ENCODE peak calls at places on chromosomes 3 and 15, in five cellular contexts. E, S, H, R and A are unnamed samples.

GRCh38 chr3:47421741-47422649 is 41.2 kb downstream of the PTPN23 start:
- DNase-seq in H (peak; percentile 35), R (no peak), E (peak; percentile 31), S (peak; percentile 23), A (peak; percentile 56)

GRCh38 chr3:55870576-55870975 is 383.5 kb upstream of the WNT5A start:
- DNase-seq in R (no peak), S (no peak), E (no peak), H (no peak), A (no peak)

GRCh38 chr3:98188553-98188952 is 22.1 kb downstream of the OR5H15 start:
- DNase-seq in R (no peak), H (peak; percentile 29), E (peak; percentile 5), S (no peak), A (peak; percentile 7)

GRCh38 chr3:171825222-171825828 is 15.0 kb upstream of the PLD1 start:
- DNase-seq in R (no peak), H (no peak), S (peak; percentile 98), E (peak; percentile 85), A (no peak)

GRCh38 chr15:95646892-95647291 is 683.6 kb upstream of the NR2F2 start:
- DNase-seq in H (no peak), R (no peak), S (no peak), E (no peak), A (no peak)

GRCh38 chr3:52479876-52480575 is 15.1 kb upstream of the STAB1 start:
- DNase-seq in H (no peak), S (no peak), R (no peak), E (no peak), A (no peak)

GRCh38 chr3:156131241-156131640 is 10.9 kb downstream of the KCNAB1 start:
- DNase-seq in R (no peak), S (no peak), H (no peak), E (no peak), A (no peak)

GRCh38 chr3:180534828-180535227 is 67.1 kb upstream of the TTC14 start:
- DNase-seq in R (no peak), E (no peak), S (no peak), H (no peak), A (no peak)

GRCh38 chr15:98611031-98611430 is 37.3 kb upstream of the IGF1R start:
- DNase-seq in H (no peak), S (no peak), E (peak; percentile 10), R (no peak), A (no peak)

GRCh38 chr3:38343797-38344594 is 2.6 kb upstream of the XYLB start:
- DNase-seq in E (no peak), H (no peak), R (no peak), S (peak; percentile 19), A (no peak)

GRCh38 chr3:3992312-3992874 is 193.2 kb downstream of the LRRN1 start:
- DNase-seq in E (no peak), R (no peak), H (no peak), S (no peak), A (no peak)

GRCh38 chr15:81106560-81106959 is 27.5 kb upstream of the CFAP161 start:
- DNase-seq in S (peak; percentile 86), E (peak; percentile 71), R (peak; percentile 15), H (peak; percentile 69), A (peak; percentile 69)

GRCh38 chr3:189720746-189721426 is 89.7 kb downstream of the TP63 start:
- DNase-seq in S (peak; percentile 22), E (no peak), R (no peak), H (no peak), A (no peak)

GRCh38 chr15:65331811-65332210 is 27.3 kb downstream of the RNU5B-1 start:
- DNase-seq in S (no peak), R (no peak), H (no peak), E (no peak), A (no peak)

GRCh38 chr3:59135091-59135490 is 85.3 kb upstream of the CFAP20DC start:
- DNase-seq in R (no peak), S (no peak), E (no peak), H (no peak), A (no peak)

GRCh38 chr3:41327718-41328117 is 128.4 kb downstream of the CTNNB1 start:
- DNase-seq in H (no peak), R (no peak), E (peak; percentile 91), S (peak; percentile 75), A (no peak)

GRCh38 chr3:128274837-128275236 is 121.6 kb downstream of the EEFSEC start:
- DNase-seq in H (no peak), R (no peak), S (peak; percentile 91), E (peak; percentile 96), A (no peak)

GRCh38 chr3:150308481-150308918 is 99.6 kb upstream of the TSC22D2 start:
- DNase-seq in E (no peak), S (no peak), R (no peak), H (no peak), A (no peak)

GRCh38 chr3:86869536-86869935 is 121.4 kb downstream of the VGLL3 start:
- DNase-seq in S (no peak), E (no peak), R (no peak), H (no peak), A (no peak)

GRCh38 chr15:63940956-63941620 is 105.2 kb downstream of the DAPK2 start:
- DNase-seq in R (no peak), E (no peak), S (no peak), H (no peak), A (no peak)

GRCh38 chr15:98806275-98806895 is 158.0 kb downstream of the IGF1R start:
- DNase-seq in R (no peak), H (no peak), E (no peak), S (no peak), A (no peak)

GRCh38 chr3:30689202-30689641 is 82.8 kb downstream of the TGFBR2 start:
- DNase-seq in R (no peak), S (peak; percentile 56), E (peak; percentile 70), H (no peak), A (no peak)

GRCh38 chr3:140187648-140188221 is 252.8 kb downstream of the CLSTN2 start:
- DNase-seq in H (no peak), S (no peak), E (no peak), R (no peak), A (no peak)

GRCh38 chr15:31459011-31459748 is 132.5 kb downstream of the KLF13 start:
- DNase-seq in H (peak; percentile 82), R (no peak), E (peak; percentile 96), S (no peak), A (peak; percentile 82)

GRCh38 chr15:37104413-37105392 is 4.4 kb upstream of the MEIS2 start:
- DNase-seq in R (no peak), E (no peak), S (no peak), H (no peak), A (no peak)

GRCh38 chr15:37105795-37106333 is 5.5 kb upstream of the MEIS2 start:
- DNase-seq in R (no peak), S (no peak), H (no peak), E (no peak), A (no peak)

GRCh38 chr15:37107754-37108724 is 7.7 kb upstream of the MEIS2 start:
- DNase-seq in H (no peak), E (no peak), R (no peak), S (no peak), A (no peak)

GRCh38 chr15:37107071-37107753 is 6.9 kb upstream of the MEIS2 start:
- DNase-seq in E (no peak), H (no peak), R (no peak), S (peak; percentile 74), A (no peak)

GRCh38 chr15:37106490-37107001 is 6.2 kb upstream of the MEIS2 start:
- DNase-seq in E (no peak), H (no peak), S (peak; percentile 78), R (no peak), A (peak; percentile 56)
- TF ChIP-seq CTCF in E (peak; percentile 20), H (peak; percentile 39), S (peak; percentile 34), R (no peak), A (peak; percentile 49)

GRCh38 chr3:122777077-122777476 is 16.6 kb downstream of the HSPBAP1 start:
- DNase-seq in R (no peak), E (no peak), S (no peak), H (no peak), A (no peak)

GRCh38 chr3:122774564-122774963 is 19.1 kb downstream of the HSPBAP1 start:
- DNase-seq in R (no peak), E (peak; percentile 65), H (peak; percentile 29), S (peak; percentile 24), A (no peak)

GRCh38 chr3:122777563-122777962 is 16.1 kb downstream of the HSPBAP1 start:
- DNase-seq in H (no peak), R (no peak), E (no peak), S (no peak), A (no peak)

GRCh38 chr3:122773856-122774535 is 19.6 kb downstream of the HSPBAP1 start:
- DNase-seq in S (no peak), E (no peak), H (peak; percentile 57), R (no peak), A (peak; percentile 40)

DNA sequence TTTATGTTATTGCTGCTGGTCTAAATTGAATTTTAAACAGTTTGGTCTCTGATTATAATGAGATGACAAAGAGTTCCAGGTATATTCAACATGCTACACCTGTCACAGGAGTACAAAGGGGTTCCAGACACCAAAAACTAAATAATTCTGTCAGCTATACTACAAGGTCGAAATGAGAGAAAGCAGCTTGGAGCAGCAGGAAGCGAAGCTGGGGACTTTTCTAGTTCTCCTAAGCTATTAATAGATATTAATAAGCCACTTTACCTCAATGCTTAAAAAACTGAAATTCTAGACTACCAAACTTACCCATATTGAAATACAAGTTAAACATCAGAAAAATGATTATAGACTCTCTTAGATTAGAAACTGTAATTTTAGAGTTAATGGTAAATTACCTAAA is 17.0 kb downstream of the HSPBAP1 start:
- DNase-seq in S (no peak), H (no peak), R (no peak), E (no peak), A (no peak)
- TF ChIP-seq CTCF in S (no peak), H (no peak), R (no peak), E (no peak), A (no peak)

DNA sequence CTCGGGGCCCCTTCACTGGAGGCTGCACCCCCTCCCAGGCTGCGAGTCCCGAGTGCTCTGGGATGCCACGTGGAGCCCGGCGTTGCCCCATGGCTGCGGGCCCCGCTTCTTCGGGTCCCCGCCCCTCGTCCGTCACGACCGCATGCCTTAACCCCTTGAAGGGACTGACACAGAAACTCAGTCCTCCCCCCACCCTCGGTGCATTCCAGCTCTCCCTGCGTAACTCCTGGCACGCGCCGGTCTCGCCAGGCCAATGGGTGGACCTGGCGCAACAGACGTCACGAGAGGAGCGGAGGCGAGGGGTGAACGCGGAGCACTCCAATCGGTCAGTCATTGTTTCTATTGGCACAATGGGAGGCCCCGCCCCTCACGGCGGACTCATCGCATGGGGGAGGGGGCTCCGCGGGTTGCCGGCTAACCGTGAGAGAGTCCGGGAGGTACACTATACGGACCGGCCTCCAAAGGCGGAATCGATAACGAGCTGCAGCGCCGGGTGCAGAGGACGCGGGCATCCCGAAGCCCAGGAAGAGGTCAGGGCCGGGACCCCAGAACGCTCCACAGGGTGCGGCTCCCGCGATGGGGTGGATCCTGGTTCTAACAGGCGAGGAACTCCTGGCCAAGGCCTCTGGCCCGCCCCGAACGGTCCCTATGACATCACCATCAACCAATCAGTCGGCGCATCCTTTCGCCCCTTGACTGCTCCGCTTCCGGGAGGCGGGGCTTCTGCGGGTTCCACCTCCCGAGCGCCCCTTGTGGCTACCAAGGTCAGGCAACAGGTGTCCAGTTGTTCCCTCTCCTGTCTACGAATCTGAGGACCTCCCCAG is 1.0 kb upstream of the CELSR3 start:
- DNase-seq in S (peak; percentile 98), R (peak; percentile 66), H (peak; percentile 99), E (peak; percentile 96), A (peak; percentile 99)
- TF ChIP-seq CTCF in S (peak; percentile 82), R (peak; percentile 48), H (peak; percentile 62), E (peak; percentile 92), A (peak; percentile 81)

DNA sequence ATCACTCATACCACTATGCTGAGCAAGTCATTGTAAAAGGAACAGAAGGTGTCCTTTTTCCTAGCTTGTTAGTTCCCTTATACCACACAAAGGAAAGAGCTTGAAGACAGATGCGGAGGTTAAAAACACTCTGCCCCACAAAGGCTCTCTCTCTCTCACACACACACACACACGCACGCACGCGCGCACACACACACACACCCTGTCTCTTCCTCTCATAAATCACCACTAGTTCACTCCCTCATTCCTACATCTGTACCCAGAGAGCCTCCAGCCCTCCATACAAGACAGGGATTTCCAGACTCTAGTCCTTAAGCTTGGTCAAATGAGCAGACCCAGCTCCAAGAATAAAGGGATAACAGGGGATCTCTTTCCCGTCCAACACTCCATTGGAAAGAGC is 120.1 kb upstream of the THBS1 start:
- DNase-seq in S (no peak), R (no peak), H (no peak), E (no peak), A (no peak)
- TF ChIP-seq CTCF in S (no peak), R (no peak), H (no peak), E (no peak), A (no peak)